ENCODE peak calls at places on chromosomes 2 and 18, in ten cellular contexts. One of them, this sample, is unnamed.

GRCh38 chr2:240236217-240237111 is 96.0 kb upstream of the OTOS start:
- DNase-seq in M059J: no peak
- DNase-seq in NCI-H1694: peak
- DNase-seq in stimulated activated naive CD4-positive, alpha-beta T cell treated with Interleukin-2 at 50 U/mL for 16 hours: no peak
- DNase-seq in effector CD8-positive, alpha-beta T cell: no peak
- DNase-seq in lung: no peak
- DNase-seq in GM12891: no peak
- DNase-seq in NCI-H510A: peak
- DNase-seq in activated CD8-positive, alpha-beta memory T cell treated with anti-CD3 and anti-CD28 coated beads for 4 hours: no peak
- DNase-seq in cardiac fibroblast: no peak
- DNase-seq in this sample: peak

GRCh38 chr2:152646775-152647174 is 70.5 kb downstream of the PRPF40A start:
- DNase-seq in effector CD8-positive, alpha-beta T cell: no peak
- DNase-seq in cardiac fibroblast: peak
- DNase-seq in lung: no peak
- DNase-seq in NCI-H1694: no peak
- DNase-seq in M059J: peak
- DNase-seq in NCI-H510A: no peak
- DNase-seq in GM12891: no peak
- DNase-seq in activated CD8-positive, alpha-beta memory T cell treated with anti-CD3 and anti-CD28 coated beads for 4 hours: no peak
- DNase-seq in stimulated activated naive CD4-positive, alpha-beta T cell treated with Interleukin-2 at 50 U/mL for 16 hours: no peak
- DNase-seq in this sample: no peak

GRCh38 chr2:223621901-223622300 is 19.7 kb upstream of the SCG2 start:
- DNase-seq in M059J: no peak
- DNase-seq in activated CD8-positive, alpha-beta memory T cell treated with anti-CD3 and anti-CD28 coated beads for 4 hours: no peak
- DNase-seq in stimulated activated naive CD4-positive, alpha-beta T cell treated with Interleukin-2 at 50 U/mL for 16 hours: no peak
- DNase-seq in GM12891: no peak
- DNase-seq in NCI-H510A: no peak
- DNase-seq in lung: no peak
- DNase-seq in cardiac fibroblast: no peak
- DNase-seq in NCI-H1694: no peak
- DNase-seq in effector CD8-positive, alpha-beta T cell: no peak
- DNase-seq in this sample: peak

GRCh38 chr18:8706981-8707940 is 1.9 kb downstream of the MTCL1 start:
- DNase-seq in GM12891: no peak
- DNase-seq in NCI-H510A: peak
- DNase-seq in activated CD8-positive, alpha-beta memory T cell treated with anti-CD3 and anti-CD28 coated beads for 4 hours: no peak
- DNase-seq in cardiac fibroblast: peak
- DNase-seq in NCI-H1694: peak
- DNase-seq in effector CD8-positive, alpha-beta T cell: no peak
- DNase-seq in lung: peak
- DNase-seq in stimulated activated naive CD4-positive, alpha-beta T cell treated with Interleukin-2 at 50 U/mL for 16 hours: no peak
- DNase-seq in M059J: peak
- DNase-seq in this sample: peak

GRCh38 chr2:141959941-141960340 is 170.9 kb downstream of the LRP1B start:
- DNase-seq in activated CD8-positive, alpha-beta memory T cell treated with anti-CD3 and anti-CD28 coated beads for 4 hours: no peak
- DNase-seq in effector CD8-positive, alpha-beta T cell: no peak
- DNase-seq in M059J: no peak
- DNase-seq in stimulated activated naive CD4-positive, alpha-beta T cell treated with Interleukin-2 at 50 U/mL for 16 hours: no peak
- DNase-seq in cardiac fibroblast: no peak
- DNase-seq in GM12891: no peak
- DNase-seq in NCI-H1694: no peak
- DNase-seq in lung: no peak
- DNase-seq in NCI-H510A: no peak
- DNase-seq in this sample: no peak

GRCh38 chr2:62998949-62999348 is 51.7 kb upstream of the OTX1 start:
- DNase-seq in lung: no peak
- DNase-seq in NCI-H510A: no peak
- DNase-seq in activated CD8-positive, alpha-beta memory T cell treated with anti-CD3 and anti-CD28 coated beads for 4 hours: no peak
- DNase-seq in effector CD8-positive, alpha-beta T cell: no peak
- DNase-seq in cardiac fibroblast: peak
- DNase-seq in GM12891: no peak
- DNase-seq in NCI-H1694: no peak
- DNase-seq in stimulated activated naive CD4-positive, alpha-beta T cell treated with Interleukin-2 at 50 U/mL for 16 hours: no peak
- DNase-seq in M059J: peak
- DNase-seq in this sample: no peak

GRCh38 chr2:154264024-154264423 is 392.3 kb downstream of the GALNT13 start:
- DNase-seq in M059J: no peak
- DNase-seq in cardiac fibroblast: no peak
- DNase-seq in effector CD8-positive, alpha-beta T cell: no peak
- DNase-seq in lung: no peak
- DNase-seq in stimulated activated naive CD4-positive, alpha-beta T cell treated with Interleukin-2 at 50 U/mL for 16 hours: no peak
- DNase-seq in GM12891: no peak
- DNase-seq in NCI-H1694: no peak
- DNase-seq in NCI-H510A: no peak
- DNase-seq in activated CD8-positive, alpha-beta memory T cell treated with anti-CD3 and anti-CD28 coated beads for 4 hours: no peak
- DNase-seq in this sample: no peak

GRCh38 chr18:48840491-48840877 is 110.3 kb downstream of the SMAD7 start:
- DNase-seq in effector CD8-positive, alpha-beta T cell: no peak
- DNase-seq in GM12891: no peak
- DNase-seq in NCI-H510A: no peak
- DNase-seq in cardiac fibroblast: no peak
- DNase-seq in lung: no peak
- DNase-seq in activated CD8-positive, alpha-beta memory T cell treated with anti-CD3 and anti-CD28 coated beads for 4 hours: no peak
- DNase-seq in stimulated activated naive CD4-positive, alpha-beta T cell treated with Interleukin-2 at 50 U/mL for 16 hours: no peak
- DNase-seq in NCI-H1694: peak
- DNase-seq in M059J: no peak
- DNase-seq in this sample: no peak

GRCh38 chr18:69787825-69788547 is 159.7 kb downstream of the CD226 start:
- DNase-seq in GM12891: no peak
- DNase-seq in M059J: peak
- DNase-seq in lung: no peak
- DNase-seq in stimulated activated naive CD4-positive, alpha-beta T cell treated with Interleukin-2 at 50 U/mL for 16 hours: no peak
- DNase-seq in cardiac fibroblast: peak
- DNase-seq in NCI-H1694: no peak
- DNase-seq in activated CD8-positive, alpha-beta memory T cell treated with anti-CD3 and anti-CD28 coated beads for 4 hours: no peak
- DNase-seq in NCI-H510A: no peak
- DNase-seq in effector CD8-positive, alpha-beta T cell: no peak
- DNase-seq in this sample: no peak

GRCh38 chr2:109129356-109129920 is 433 bp downstream of the SH3RF3 start:
- DNase-seq in lung: no peak
- DNase-seq in M059J: peak
- DNase-seq in effector CD8-positive, alpha-beta T cell: no peak
- DNase-seq in stimulated activated naive CD4-positive, alpha-beta T cell treated with Interleukin-2 at 50 U/mL for 16 hours: no peak
- DNase-seq in GM12891: peak
- DNase-seq in activated CD8-positive, alpha-beta memory T cell treated with anti-CD3 and anti-CD28 coated beads for 4 hours: no peak
- DNase-seq in NCI-H510A: no peak
- DNase-seq in NCI-H1694: no peak
- DNase-seq in cardiac fibroblast: peak
- DNase-seq in this sample: peak

GRCh38 chr18:58528011-58528367 is 100.9 kb downstream of the ALPK2 start:
- DNase-seq in lung: no peak
- DNase-seq in M059J: no peak
- DNase-seq in effector CD8-positive, alpha-beta T cell: no peak
- DNase-seq in stimulated activated naive CD4-positive, alpha-beta T cell treated with Interleukin-2 at 50 U/mL for 16 hours: no peak
- DNase-seq in NCI-H1694: no peak
- DNase-seq in NCI-H510A: no peak
- DNase-seq in GM12891: no peak
- DNase-seq in activated CD8-positive, alpha-beta memory T cell treated with anti-CD3 and anti-CD28 coated beads for 4 hours: no peak
- DNase-seq in cardiac fibroblast: peak
- DNase-seq in this sample: no peak

GRCh38 chr2:149733936-149734685 is 146.5 kb upstream of the MMADHC start:
- DNase-seq in NCI-H1694: no peak
- DNase-seq in lung: no peak
- DNase-seq in NCI-H510A: no peak
- DNase-seq in M059J: peak
- DNase-seq in effector CD8-positive, alpha-beta T cell: no peak
- DNase-seq in activated CD8-positive, alpha-beta memory T cell treated with anti-CD3 and anti-CD28 coated beads for 4 hours: no peak
- DNase-seq in stimulated activated naive CD4-positive, alpha-beta T cell treated with Interleukin-2 at 50 U/mL for 16 hours: no peak
- DNase-seq in GM12891: no peak
- DNase-seq in cardiac fibroblast: peak
- DNase-seq in this sample: no peak

GRCh38 chr2:68031546-68032160 is 31.2 kb downstream of the C1D start:
- DNase-seq in M059J: peak
- DNase-seq in GM12891: no peak
- DNase-seq in lung: no peak
- DNase-seq in cardiac fibroblast: peak
- DNase-seq in activated CD8-positive, alpha-beta memory T cell treated with anti-CD3 and anti-CD28 coated beads for 4 hours: no peak
- DNase-seq in effector CD8-positive, alpha-beta T cell: no peak
- DNase-seq in NCI-H510A: peak
- DNase-seq in stimulated activated naive CD4-positive, alpha-beta T cell treated with Interleukin-2 at 50 U/mL for 16 hours: no peak
- DNase-seq in NCI-H1694: peak
- DNase-seq in this sample: peak

GRCh38 chr2:10126627-10127026 is 4.1 kb downstream of the RRM2 start:
- DNase-seq in effector CD8-positive, alpha-beta T cell: no peak
- DNase-seq in cardiac fibroblast: peak
- DNase-seq in NCI-H510A: no peak
- DNase-seq in lung: no peak
- DNase-seq in M059J: no peak
- DNase-seq in stimulated activated naive CD4-positive, alpha-beta T cell treated with Interleukin-2 at 50 U/mL for 16 hours: no peak
- DNase-seq in activated CD8-positive, alpha-beta memory T cell treated with anti-CD3 and anti-CD28 coated beads for 4 hours: no peak
- DNase-seq in NCI-H1694: no peak
- DNase-seq in GM12891: no peak
- DNase-seq in this sample: no peak

GRCh38 chr2:134253804-134254203 is at the start of gene MGAT5:
- DNase-seq in NCI-H510A: no peak
- DNase-seq in effector CD8-positive, alpha-beta T cell: no peak
- DNase-seq in GM12891: no peak
- DNase-seq in cardiac fibroblast: no peak
- DNase-seq in stimulated activated naive CD4-positive, alpha-beta T cell treated with Interleukin-2 at 50 U/mL for 16 hours: no peak
- DNase-seq in M059J: no peak
- DNase-seq in lung: peak
- DNase-seq in NCI-H1694: peak
- DNase-seq in activated CD8-positive, alpha-beta memory T cell treated with anti-CD3 and anti-CD28 coated beads for 4 hours: no peak
- DNase-seq in this sample: no peak

GRCh38 chr2:150931447-150931846 is 330.2 kb downstream of the RBM43 start:
- DNase-seq in stimulated activated naive CD4-positive, alpha-beta T cell treated with Interleukin-2 at 50 U/mL for 16 hours: no peak
- DNase-seq in lung: no peak
- DNase-seq in NCI-H510A: no peak
- DNase-seq in activated CD8-positive, alpha-beta memory T cell treated with anti-CD3 and anti-CD28 coated beads for 4 hours: no peak
- DNase-seq in M059J: no peak
- DNase-seq in GM12891: no peak
- DNase-seq in cardiac fibroblast: no peak
- DNase-seq in effector CD8-positive, alpha-beta T cell: no peak
- DNase-seq in NCI-H1694: no peak
- DNase-seq in this sample: peak

GRCh38 chr2:82998770-82999169 is 1460.3 kb downstream of the SUCLG1 start:
- DNase-seq in activated CD8-positive, alpha-beta memory T cell treated with anti-CD3 and anti-CD28 coated beads for 4 hours: no peak
- DNase-seq in M059J: no peak
- DNase-seq in stimulated activated naive CD4-positive, alpha-beta T cell treated with Interleukin-2 at 50 U/mL for 16 hours: no peak
- DNase-seq in NCI-H510A: no peak
- DNase-seq in effector CD8-positive, alpha-beta T cell: no peak
- DNase-seq in lung: no peak
- DNase-seq in cardiac fibroblast: no peak
- DNase-seq in GM12891: no peak
- DNase-seq in NCI-H1694: no peak
- DNase-seq in this sample: no peak

GRCh38 chr2:33068261-33068660 is 121.5 kb downstream of the LTBP1 start:
- DNase-seq in NCI-H1694: no peak
- DNase-seq in activated CD8-positive, alpha-beta memory T cell treated with anti-CD3 and anti-CD28 coated beads for 4 hours: no peak
- DNase-seq in lung: no peak
- DNase-seq in stimulated activated naive CD4-positive, alpha-beta T cell treated with Interleukin-2 at 50 U/mL for 16 hours: no peak
- DNase-seq in M059J: peak
- DNase-seq in GM12891: no peak
- DNase-seq in effector CD8-positive, alpha-beta T cell: no peak
- DNase-seq in NCI-H510A: no peak
- DNase-seq in cardiac fibroblast: peak
- DNase-seq in this sample: no peak

GRCh38 chr2:692349-692748 is 15.1 kb upstream of the TMEM18 start:
- DNase-seq in NCI-H1694: no peak
- DNase-seq in lung: no peak
- DNase-seq in stimulated activated naive CD4-positive, alpha-beta T cell treated with Interleukin-2 at 50 U/mL for 16 hours: no peak
- DNase-seq in effector CD8-positive, alpha-beta T cell: no peak
- DNase-seq in GM12891: no peak
- DNase-seq in cardiac fibroblast: no peak
- DNase-seq in activated CD8-positive, alpha-beta memory T cell treated with anti-CD3 and anti-CD28 coated beads for 4 hours: no peak
- DNase-seq in M059J: no peak
- DNase-seq in NCI-H510A: no peak
- DNase-seq in this sample: no peak

GRCh38 chr2:25697559-25698341 is 24.4 kb upstream of the DTNB start:
- DNase-seq in effector CD8-positive, alpha-beta T cell: no peak
- DNase-seq in NCI-H510A: no peak
- DNase-seq in M059J: no peak
- DNase-seq in NCI-H1694: no peak
- DNase-seq in lung: no peak
- DNase-seq in stimulated activated naive CD4-positive, alpha-beta T cell treated with Interleukin-2 at 50 U/mL for 16 hours: no peak
- DNase-seq in cardiac fibroblast: no peak
- DNase-seq in GM12891: no peak
- DNase-seq in activated CD8-positive, alpha-beta memory T cell treated with anti-CD3 and anti-CD28 coated beads for 4 hours: no peak
- DNase-seq in this sample: peak

GRCh38 chr2:100292022-100292580 is 30.2 kb downstream of the LONRF2 start:
- DNase-seq in M059J: peak
- DNase-seq in GM12891: no peak
- DNase-seq in NCI-H510A: no peak
- DNase-seq in lung: peak
- DNase-seq in activated CD8-positive, alpha-beta memory T cell treated with anti-CD3 and anti-CD28 coated beads for 4 hours: peak
- DNase-seq in NCI-H1694: no peak
- DNase-seq in effector CD8-positive, alpha-beta T cell: no peak
- DNase-seq in stimulated activated naive CD4-positive, alpha-beta T cell treated with Interleukin-2 at 50 U/mL for 16 hours: peak
- DNase-seq in cardiac fibroblast: peak
- DNase-seq in this sample: peak

GRCh38 chr2:84830095-84830494 is 50.8 kb downstream of the TRABD2A start:
- DNase-seq in M059J: peak
- DNase-seq in GM12891: no peak
- DNase-seq in NCI-H510A: no peak
- DNase-seq in lung: peak
- DNase-seq in effector CD8-positive, alpha-beta T cell: no peak
- DNase-seq in cardiac fibroblast: no peak
- DNase-seq in activated CD8-positive, alpha-beta memory T cell treated with anti-CD3 and anti-CD28 coated beads for 4 hours: no peak
- DNase-seq in stimulated activated naive CD4-positive, alpha-beta T cell treated with Interleukin-2 at 50 U/mL for 16 hours: no peak
- DNase-seq in NCI-H1694: no peak
- DNase-seq in this sample: no peak

GRCh38 chr2:1864981-1865421 is 120.7 kb upstream of the PXDN start:
- DNase-seq in stimulated activated naive CD4-positive, alpha-beta T cell treated with Interleukin-2 at 50 U/mL for 16 hours: no peak
- DNase-seq in effector CD8-positive, alpha-beta T cell: no peak
- DNase-seq in lung: no peak
- DNase-seq in NCI-H510A: peak
- DNase-seq in M059J: no peak
- DNase-seq in activated CD8-positive, alpha-beta memory T cell treated with anti-CD3 and anti-CD28 coated beads for 4 hours: no peak
- DNase-seq in GM12891: no peak
- DNase-seq in NCI-H1694: no peak
- DNase-seq in cardiac fibroblast: no peak
- DNase-seq in this sample: peak

GRCh38 chr2:168773719-168774521 is 28.5 kb upstream of the NOSTRIN start:
- DNase-seq in M059J: peak
- DNase-seq in stimulated activated naive CD4-positive, alpha-beta T cell treated with Interleukin-2 at 50 U/mL for 16 hours: no peak
- DNase-seq in cardiac fibroblast: peak
- DNase-seq in GM12891: peak
- DNase-seq in activated CD8-positive, alpha-beta memory T cell treated with anti-CD3 and anti-CD28 coated beads for 4 hours: no peak
- DNase-seq in lung: peak
- DNase-seq in NCI-H510A: no peak
- DNase-seq in effector CD8-positive, alpha-beta T cell: no peak
- DNase-seq in NCI-H1694: peak
- DNase-seq in this sample: peak

GRCh38 chr2:202015035-202015345 is 18.7 kb upstream of the FZD7 start:
- DNase-seq in M059J: no peak
- DNase-seq in activated CD8-positive, alpha-beta memory T cell treated with anti-CD3 and anti-CD28 coated beads for 4 hours: no peak
- DNase-seq in lung: no peak
- DNase-seq in stimulated activated naive CD4-positive, alpha-beta T cell treated with Interleukin-2 at 50 U/mL for 16 hours: no peak
- DNase-seq in GM12891: no peak
- DNase-seq in NCI-H1694: no peak
- DNase-seq in effector CD8-positive, alpha-beta T cell: no peak
- DNase-seq in cardiac fibroblast: no peak
- DNase-seq in NCI-H510A: no peak
- DNase-seq in this sample: no peak

GRCh38 chr2:11342561-11343343 is 1.7 kb downstream of the ROCK2 start:
- DNase-seq in M059J: peak
- DNase-seq in lung: peak
- DNase-seq in activated CD8-positive, alpha-beta memory T cell treated with anti-CD3 and anti-CD28 coated beads for 4 hours: no peak
- DNase-seq in stimulated activated naive CD4-positive, alpha-beta T cell treated with Interleukin-2 at 50 U/mL for 16 hours: no peak
- DNase-seq in NCI-H1694: peak
- DNase-seq in GM12891: no peak
- DNase-seq in NCI-H510A: no peak
- DNase-seq in effector CD8-positive, alpha-beta T cell: no peak
- DNase-seq in cardiac fibroblast: peak
- DNase-seq in this sample: peak

GRCh38 chr2:3667151-3667631 is 9.2 kb downstream of the ALLC start:
- DNase-seq in lung: no peak
- DNase-seq in M059J: no peak
- DNase-seq in activated CD8-positive, alpha-beta memory T cell treated with anti-CD3 and anti-CD28 coated beads for 4 hours: no peak
- DNase-seq in GM12891: no peak
- DNase-seq in stimulated activated naive CD4-positive, alpha-beta T cell treated with Interleukin-2 at 50 U/mL for 16 hours: no peak
- DNase-seq in cardiac fibroblast: peak
- DNase-seq in effector CD8-positive, alpha-beta T cell: no peak
- DNase-seq in NCI-H1694: peak
- DNase-seq in NCI-H510A: peak
- DNase-seq in this sample: no peak

This sample was measured in neural progenitor cell.